ENCODE peak calls at places on chromosome 18, in seven cellular contexts. U is tibial nerve, E is cardiac muscle cell, H is PC-3, N is IMR-90, C is lower lobe of right lung, F is transverse colon. T is an unnamed sample.

GRCh38 chr18:43525149-43525548 is 247.9 kb upstream of the SYT4 start:
- DNase-seq in U (no peak), E (no peak), H (no peak), N (no peak), C (no peak), F (no peak), T (no peak)

GRCh38 chr18:23900979-23901378 is 113.6 kb upstream of the TTC39C start:
- DNase-seq in U (no peak), E (no peak), H (no peak), N (no peak), C (no peak), F (no peak), T (no peak)

GRCh38 chr18:59267511-59268126 is 5.6 kb downstream of the RAX start:
- DNase-seq in U (no peak), E (no peak), H (no peak), N (no peak), C (no peak), F (no peak), T (no peak)

GRCh38 chr18:70132999-70133398 is 72.5 kb downstream of the RTTN start:
- DNase-seq in U (no peak), E (peak; percentile 1), H (peak; percentile 25), N (peak; percentile 98), C (no peak), F (no peak), T (peak; percentile 74)

GRCh38 chr18:13356032-13356431 is 137.5 kb downstream of the LDLRAD4 start:
- DNase-seq in U (no peak), E (no peak), H (no peak), N (no peak), C (no peak), F (no peak), T (no peak)

GRCh38 chr18:61719676-61720075 is 173.1 kb downstream of the RNF152 start:
- DNase-seq in U (no peak), E (no peak), H (no peak), N (no peak), C (no peak), F (no peak), T (no peak)

GRCh38 chr18:10488022-10488421 is 33.6 kb downstream of the APCDD1 start:
- DNase-seq in U (no peak), E (no peak), H (no peak), N (peak; percentile 23), C (no peak), F (no peak), T (no peak)

GRCh38 chr18:44273298-44273697 is 407.4 kb upstream of the SETBP1 start:
- DNase-seq in U (no peak), E (no peak), H (no peak), N (no peak), C (no peak), F (no peak), T (no peak)

GRCh38 chr18:47745227-47745626 is 185.2 kb downstream of the SMAD2 start:
- DNase-seq in U (no peak), E (no peak), H (no peak), N (no peak), C (no peak), F (no peak), T (no peak)

GRCh38 chr18:12599966-12600365 is 57.9 kb downstream of the SPIRE1 start:
- DNase-seq in U (no peak), E (no peak), H (no peak), N (peak; percentile 28), C (no peak), F (no peak), T (no peak)

GRCh38 chr18:62318613-62319012 is 6.5 kb upstream of the TNFRSF11A start:
- DNase-seq in U (no peak), E (no peak), H (no peak), N (no peak), C (no peak), F (no peak), T (no peak)

GRCh38 chr18:41842886-41843285 is 112.1 kb upstream of the PIK3C3 start:
- DNase-seq in U (no peak), E (no peak), H (peak; percentile 19), N (no peak), C (no peak), F (no peak), T (no peak)

GRCh38 chr18:79963658-79964329 is 649 bp upstream of the HSBP1L1 start:
- DNase-seq in U (no peak), E (no peak), H (no peak), N (no peak), C (no peak), F (no peak), T (no peak)

GRCh38 chr18:79962835-79963657 is 1.4 kb upstream of the HSBP1L1 start:
- DNase-seq in U (no peak), E (no peak), H (peak; percentile 71), N (no peak), C (no peak), F (no peak), T (no peak)

GRCh38 chr18:79961527-79962291 is 2.7 kb upstream of the HSBP1L1 start:
- DNase-seq in U (no peak), E (no peak), H (peak; percentile 63), N (no peak), C (peak; percentile 77), F (no peak), T (no peak)

GRCh38 chr18:79960921-79961526 is 3.4 kb upstream of the HSBP1L1 start:
- DNase-seq in U (no peak), E (no peak), H (no peak), N (no peak), C (peak; percentile 25), F (no peak), T (no peak)

DNA sequence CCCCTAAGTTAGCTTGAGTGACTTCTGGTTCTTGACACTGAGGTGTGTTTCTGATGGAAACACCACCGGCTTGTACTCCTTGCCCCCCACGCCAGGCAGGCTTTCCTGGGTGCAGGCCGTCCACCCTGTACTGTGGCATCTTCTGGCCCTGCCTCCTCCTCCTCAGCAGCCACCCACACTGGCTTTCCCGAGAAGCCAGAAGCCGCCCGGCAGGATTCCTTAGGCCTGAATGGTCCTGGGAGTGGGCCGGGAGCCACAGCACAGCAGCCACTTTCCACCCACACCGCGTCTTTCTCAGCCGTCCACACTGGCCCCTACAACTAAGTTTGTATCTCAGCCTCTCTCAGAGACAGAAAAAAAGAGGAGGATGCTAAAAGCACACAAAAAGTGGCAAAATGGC is 2.1 kb upstream of the HSBP1L1 start:
- DNase-seq in U (no peak), E (no peak), H (peak; percentile 87), N (peak; percentile 61), C (peak; percentile 84), F (no peak), T (no peak)
- H3K4me3 ChIP-seq in U (no peak overlapping the region), E (no peak overlapping the region), H (no peak overlapping the region), N (no peak overlapping the region), C (no peak overlapping the region), F (no peak overlapping the region), T (no peak overlapping the region)

DNA sequence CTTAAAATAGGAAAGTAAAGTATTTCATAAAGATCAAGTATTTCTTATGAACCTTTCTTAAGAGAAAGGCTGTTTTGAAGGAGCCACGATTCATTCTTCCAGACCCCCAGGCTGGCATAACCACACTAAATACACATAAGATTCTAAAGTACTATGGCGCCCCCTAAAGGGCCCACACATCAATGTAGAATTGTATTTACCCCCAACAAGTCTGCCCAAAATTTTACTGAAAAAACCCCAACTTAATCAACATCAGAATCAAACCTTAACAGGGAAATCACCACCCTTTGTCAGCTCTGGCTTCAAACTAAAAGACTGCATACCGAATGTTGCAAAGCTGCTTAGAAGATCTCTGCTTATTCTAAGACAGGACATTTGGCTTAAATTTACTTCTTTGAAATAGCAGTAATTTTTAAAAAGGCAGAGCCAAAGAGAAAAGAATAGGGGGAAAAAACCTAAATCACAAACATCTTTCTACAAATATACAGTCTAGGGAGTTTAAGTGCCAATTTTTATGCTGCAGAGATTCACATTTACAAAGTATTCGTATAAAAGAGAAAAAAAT is 20.4 kb upstream of the BCL2 start:
- DNase-seq in U (peak; percentile 54), E (peak; percentile 69), H (peak; percentile 46), N (peak; percentile 41), C (no peak), F (no peak), T (no peak)
- TF ChIP-seq CTCF in U (peak; percentile 54), E (peak; percentile 59), H (peak; percentile 71), N (peak; percentile 54), C (peak; percentile 47), F (no peak), T (no peak)

GRCh38 chr18:966095-967036 is 61.7 kb downstream of the ADCYAP1 start:
- DNase-seq in U (no peak), E (no peak), H (no peak), N (no peak), C (no peak), F (no peak), T (no peak)

GRCh38 chr18:957829-958228 is 53.2 kb downstream of the ADCYAP1 start:
- DNase-seq in U (no peak), E (peak; percentile 5), H (no peak), N (no peak), C (no peak), F (no peak), T (no peak)

GRCh38 chr18:959854-960253 is 55.2 kb downstream of the ADCYAP1 start:
- DNase-seq in U (no peak), E (no peak), H (no peak), N (no peak), C (no peak), F (no peak), T (no peak)

GRCh38 chr18:963276-963675 is 58.6 kb downstream of the ADCYAP1 start:
- DNase-seq in U (no peak), E (peak; percentile 1), H (no peak), N (no peak), C (no peak), F (no peak), T (no peak)

DNA sequence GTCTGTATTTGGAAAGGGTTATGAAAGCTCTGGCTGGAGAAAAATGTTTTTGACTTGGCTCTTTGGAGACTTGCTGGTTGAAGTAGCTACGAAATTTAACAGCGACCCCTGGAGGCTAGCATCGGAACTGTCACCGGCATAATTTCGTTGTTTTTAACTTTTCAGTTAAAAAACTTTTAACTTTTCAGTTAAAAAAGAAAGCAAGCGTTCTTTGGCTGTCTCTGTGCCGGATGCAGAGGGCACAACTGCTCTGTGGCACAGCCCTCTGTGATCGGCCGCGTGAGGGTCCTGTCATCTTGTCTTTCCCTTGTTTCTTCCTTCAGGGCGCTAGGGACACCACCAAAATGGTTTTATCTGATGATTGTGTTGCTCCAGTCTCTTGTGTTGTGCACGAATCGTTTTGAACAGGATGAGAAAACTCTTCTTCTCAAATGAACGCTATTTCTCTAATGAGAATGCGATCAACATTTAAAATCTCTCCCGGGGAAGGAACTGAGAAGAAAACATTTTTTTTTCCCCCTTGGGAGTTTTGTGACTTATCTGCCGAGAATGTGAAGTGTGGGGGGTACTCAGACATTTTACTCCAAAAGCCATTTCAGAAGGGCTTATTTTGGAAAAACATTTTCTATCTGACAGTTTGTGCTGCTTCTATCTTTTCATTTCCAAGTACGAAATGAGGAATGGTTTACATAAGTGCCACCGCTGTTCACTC is 57.1 kb downstream of the ADCYAP1 start:
- DNase-seq in U (peak; percentile 37), E (peak; percentile 25), H (peak; percentile 70), N (peak; percentile 35), C (no peak), F (peak; percentile 29), T (no peak)
- H3K4me3 ChIP-seq in U (peak overlapping the region; percentile 47), E (no peak overlapping the region), H (peak overlapping the region; percentile 50), N (peak overlapping the region; percentile 44), C (peak overlapping the region; percentile 32), F (no peak overlapping the region), T (peak overlapping the region; percentile 64)

DNA sequence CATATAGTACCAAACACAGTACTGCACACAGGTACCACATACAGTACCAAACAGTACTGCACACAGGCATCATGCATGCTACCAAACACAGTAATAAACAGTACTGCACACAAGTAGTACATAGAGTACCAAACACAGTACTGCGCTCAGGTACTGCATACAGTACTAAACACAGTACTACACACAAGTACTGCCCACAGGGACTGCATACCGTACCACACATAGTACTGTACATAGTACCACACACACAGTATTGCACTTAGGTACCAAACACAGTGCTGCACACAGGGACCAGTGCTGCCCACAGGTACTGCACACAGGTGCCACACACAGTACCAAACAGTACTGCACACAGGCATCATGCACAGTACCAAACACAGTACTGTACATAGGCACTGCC is 74.9 kb downstream of the ZNF236 start:
- DNase-seq in U (no peak), E (no peak), H (no peak), N (no peak), C (no peak), F (no peak), T (no peak)
- TF ChIP-seq CTCF in U (no peak), E (no peak), H (no peak), N (no peak), C (no peak), F (no peak), T (no peak)

T was measured in ascending aorta.